ENCODE peak calls at places on chromosome 18, in four cellular contexts. C is body of pancreas, M is A673, Q is BE2C. K is an unnamed sample.

GRCh38 chr18:12741351-12741750 is 38.5 kb downstream of the PSMG2 start:
- DNase-seq in C (no peak), M (no peak), Q (peak), K (no peak)

GRCh38 chr18:43422483-43422882 is 145.2 kb upstream of the SYT4 start:
- DNase-seq in C (no peak), M (peak), Q (peak), K (peak)

GRCh38 chr18:49591271-49591670 is 29.4 kb downstream of the LIPG start:
- DNase-seq in C (no peak), M (no peak), Q (no peak), K (no peak)

GRCh38 chr18:53764086-53764485 is 460.4 kb downstream of the MBD2 start:
- DNase-seq in C (no peak), M (no peak), Q (no peak), K (no peak)

GRCh38 chr18:37483221-37483971 is 82.2 kb downstream of the CELF4 start:
- DNase-seq in C (no peak), M (peak), Q (no peak), K (no peak)

GRCh38 chr18:45617284-45617683 is 2.0 kb downstream of the SLC14A2 start:
- DNase-seq in C (peak), M (no peak), Q (no peak), K (no peak)

GRCh38 chr18:71443726-71444480 is 1100.2 kb downstream of the CBLN2 start:
- DNase-seq in C (no peak), M (no peak), Q (no peak), K (no peak)

GRCh38 chr18:46418657-46419260 is 238.3 kb downstream of the LOXHD1 start:
- DNase-seq in C (no peak), M (no peak), Q (no peak), K (no peak)

GRCh38 chr18:69885841-69886531 is 61.7 kb downstream of the CD226 start:
- DNase-seq in C (no peak), M (no peak), Q (no peak), K (no peak)

GRCh38 chr18:48922801-48923730 is 27.7 kb downstream of the SMAD7 start:
- DNase-seq in C (peak), M (peak), Q (no peak), K (peak)

GRCh38 chr18:40583671-40584070 is 1371.4 kb upstream of the PIK3C3 start:
- DNase-seq in C (no peak), M (no peak), Q (no peak), K (no peak)

GRCh38 chr18:33744032-33744697 is 166.1 kb downstream of the ASXL3 start:
- DNase-seq in C (no peak), M (no peak), Q (no peak), K (no peak)
- TF ChIP-seq CTCF in C (no peak), M (peak), Q (peak), K (peak)

DNA sequence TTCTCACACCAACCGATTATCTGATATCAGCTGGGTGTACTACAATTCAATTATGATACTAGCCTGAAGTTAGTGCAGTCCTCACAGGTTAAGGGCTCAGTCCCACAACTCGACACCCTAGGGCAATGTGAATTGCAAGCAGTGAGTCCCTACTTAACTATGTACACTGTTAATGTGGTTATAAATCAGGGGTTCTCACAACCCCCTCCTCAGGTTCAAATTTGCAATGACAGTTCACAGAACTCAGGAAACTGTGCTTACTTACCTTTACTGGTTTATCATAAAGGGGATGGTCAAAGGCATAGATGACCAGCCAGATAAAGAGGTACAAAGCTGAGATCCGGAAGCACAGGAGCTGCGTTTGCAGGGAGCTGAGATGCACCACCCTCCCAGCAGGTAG is 1379.1 kb upstream of the CDH2 start:
- DNase-seq in C (no peak), M (no peak), Q (no peak), K (no peak)
- TF ChIP-seq CTCF in C (no peak), M (no peak), Q (no peak), K (no peak)

GRCh38 chr18:24403076-24403475 is 5.5 kb upstream of the OSBPL1A start:
- DNase-seq in C (no peak), M (no peak), Q (no peak), K (no peak)

GRCh38 chr18:24400587-24400986 is 3.0 kb upstream of the OSBPL1A start:
- DNase-seq in C (no peak), M (no peak), Q (no peak), K (no peak)

GRCh38 chr18:24398515-24398914 is 891 bp upstream of the OSBPL1A start:
- DNase-seq in C (no peak), M (peak), Q (no peak), K (peak)

GRCh38 chr18:24404591-24404990 is 7.0 kb upstream of the OSBPL1A start:
- DNase-seq in C (no peak), M (no peak), Q (no peak), K (no peak)

DNA sequence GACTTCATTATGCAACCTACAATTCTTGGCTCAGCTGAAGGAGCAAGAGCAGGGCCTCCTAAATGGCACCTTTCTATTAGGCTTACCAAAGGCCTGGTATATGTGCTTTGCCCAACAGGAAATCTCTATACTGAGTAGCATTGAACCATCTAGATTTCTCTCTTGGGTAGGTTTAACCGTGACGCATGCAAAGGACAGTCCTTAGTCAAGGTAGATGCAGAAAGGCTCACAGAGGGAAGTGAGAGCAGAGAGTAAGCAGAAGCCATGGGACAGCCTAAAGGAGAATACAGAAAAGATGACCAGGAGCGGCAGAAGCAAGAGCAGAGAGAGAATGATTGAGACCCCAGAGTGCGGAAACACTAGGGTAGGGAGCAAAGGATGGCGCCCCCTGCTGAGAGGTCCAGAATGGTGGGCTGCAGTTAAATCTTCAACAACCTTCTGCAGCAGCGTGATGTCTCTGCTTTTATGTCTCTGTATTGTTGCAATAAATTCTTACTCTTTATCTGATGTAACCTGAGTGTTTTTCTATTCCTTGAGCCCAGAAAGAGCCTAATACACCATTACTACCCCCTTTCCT is 4.7 kb upstream of the OSBPL1A start:
- DNase-seq in C (no peak), M (no peak), Q (peak), K (peak)
- TF ChIP-seq CTCF in C (no peak), M (peak), Q (peak), K (peak)

GRCh38 chr18:2797951-2798350 is 48.9 kb upstream of the EMILIN2 start:
- DNase-seq in C (no peak), M (no peak), Q (no peak), K (no peak)

GRCh38 chr18:2794159-2794558 is 52.6 kb upstream of the EMILIN2 start:
- DNase-seq in C (no peak), M (no peak), Q (no peak), K (no peak)

GRCh38 chr18:2799369-2799768 is 47.4 kb upstream of the EMILIN2 start:
- DNase-seq in C (no peak), M (no peak), Q (no peak), K (no peak)
- TF ChIP-seq CTCF in C (no peak), M (no peak), Q (no peak), K (no peak)

K was measured in glutamatergic neuron.